ENCODE peak calls at places on chromosomes 6 and 20, in ten cellular contexts. C is astrocyte of the spinal cord; Q is fibroblast of mammary gland; U is adrenal gland; S is dorsolateral prefrontal cortex; V is AG10803; L is GM12865; E is sigmoid colon; R is A549; P is CD8-positive, alpha-beta T cell. A is an unnamed sample.

GRCh38 chr6:169824848-169825557 is 73.6 kb downstream of the ERMARD start:
- DNase-seq in C (no peak), S (no peak), L (no peak), V (no peak), Q (no peak), E (no peak), U (peak), P (no peak), R (no peak), A (no peak)

GRCh38 chr20:25507385-25508082 is 77.8 kb downstream of the NINL start:
- DNase-seq in U (no peak), P (no peak), V (no peak), L (no peak), C (no peak), R (no peak), E (no peak), Q (no peak), S (no peak), A (no peak)

GRCh38 chr20:8309638-8310037 is 177.6 kb downstream of the PLCB1 start:
- DNase-seq in S (peak), L (peak), P (no peak), C (peak), Q (no peak), R (no peak), U (no peak), V (peak), E (no peak), A (no peak)

GRCh38 chr20:23063573-23063972 is 14.1 kb upstream of the THBD start:
- DNase-seq in V (no peak), R (no peak), E (no peak), L (no peak), U (no peak), P (no peak), S (no peak), C (no peak), Q (no peak), A (no peak)

GRCh38 chr20:58708246-58708931 is 15.8 kb downstream of the NPEPL1 start:
- DNase-seq in S (no peak), U (no peak), V (no peak), Q (no peak), C (no peak), P (no peak), R (no peak), E (peak), L (no peak), A (no peak)

GRCh38 chr6:72446427-72446826 is 175.4 kb upstream of the KCNQ5 start:
- DNase-seq in R (no peak), Q (no peak), E (no peak), U (no peak), P (no peak), L (no peak), V (no peak), C (peak), S (no peak), A (no peak)

GRCh38 chr6:134678436-134678889 is 271.4 kb downstream of the ALDH8A1 start:
- DNase-seq in R (peak), P (no peak), Q (peak), L (no peak), V (no peak), S (peak), E (no peak), U (peak), C (peak), A (peak)

GRCh38 chr6:27237089-27237723 is 10.3 kb upstream of the PRSS16 start:
- DNase-seq in P (no peak), U (no peak), C (peak), S (no peak), Q (peak), E (no peak), V (peak), L (peak), R (peak), A (peak)

GRCh38 chr6:52125139-52125538 is 37.7 kb upstream of the PKHD1 start:
- DNase-seq in U (no peak), Q (no peak), S (no peak), V (no peak), L (no peak), E (no peak), R (no peak), C (no peak), P (no peak), A (no peak)

GRCh38 chr20:62642666-62643520 is 590 bp downstream of the SLCO4A1 start:
- DNase-seq in P (no peak), U (no peak), E (no peak), S (peak), R (peak), V (no peak), Q (peak), C (no peak), L (peak), A (no peak)

GRCh38 chr6:85866373-85866740 is 223.7 kb upstream of the SYNCRIP start:
- DNase-seq in V (peak), R (no peak), Q (peak), P (no peak), E (no peak), U (no peak), S (no peak), C (no peak), L (no peak), A (no peak)

GRCh38 chr6:7448232-7448631 is 58.6 kb downstream of the RIOK1 start:
- DNase-seq in U (no peak), L (no peak), V (no peak), C (no peak), E (no peak), S (no peak), Q (no peak), R (no peak), P (no peak), A (no peak)

GRCh38 chr20:17650816-17651760 is 31.0 kb downstream of the RRBP1 start:
- DNase-seq in V (peak), C (no peak), R (no peak), E (peak), Q (peak), L (no peak), P (no peak), S (no peak), U (no peak), A (no peak)

GRCh38 chr6:125149256-125150144 is 4.1 kb upstream of the TPD52L1 start:
- DNase-seq in P (no peak), E (no peak), S (no peak), R (no peak), Q (peak), L (no peak), C (peak), V (no peak), U (no peak), A (no peak)

GRCh38 chr6:74651948-74652347 is 553.9 kb downstream of the COL12A1 start:
- DNase-seq in P (no peak), L (no peak), E (no peak), C (no peak), U (no peak), Q (peak), R (no peak), S (no peak), V (peak), A (no peak)

GRCh38 chr6:9583946-9584345 is 830.9 kb downstream of the TFAP2A start:
- DNase-seq in U (no peak), C (no peak), V (no peak), S (no peak), P (no peak), Q (no peak), E (no peak), L (no peak), R (no peak), A (no peak)

GRCh38 chr6:37134622-37135191 is 35.2 kb upstream of the PIM1 start:
- DNase-seq in S (no peak), V (peak), Q (peak), E (peak), P (no peak), U (peak), L (no peak), R (peak), C (peak), A (peak)

GRCh38 chr20:31607640-31608255 is 2.7 kb downstream of the ID1 start:
- DNase-seq in U (no peak), V (no peak), C (peak), E (no peak), R (no peak), P (no peak), L (no peak), S (no peak), Q (peak), A (no peak)

GRCh38 chr6:159062564-159062945 is 17.8 kb upstream of the TAGAP start:
- DNase-seq in L (peak), V (no peak), S (no peak), E (no peak), P (no peak), R (no peak), U (no peak), Q (no peak), C (no peak), A (no peak)

GRCh38 chr20:63957690-63958441 is 1.6 kb upstream of the UCKL1 start:
- DNase-seq in P (no peak), C (no peak), L (peak), V (no peak), E (no peak), S (no peak), Q (peak), U (no peak), R (peak), A (no peak)

GRCh38 chr20:63956664-63957003 is 418 bp upstream of the UCKL1 start:
- DNase-seq in L (no peak), V (no peak), E (no peak), S (no peak), P (no peak), Q (no peak), R (no peak), U (no peak), C (no peak), A (no peak)

GRCh38 chr20:63955281-63955845 is 853 bp downstream of the UCKL1 start:
- DNase-seq in S (no peak), E (no peak), C (peak), P (no peak), V (peak), Q (no peak), L (peak), U (no peak), R (peak), A (no peak)

GRCh38 chr20:63957004-63957689 is 931 bp upstream of the UCKL1 start:
- DNase-seq in U (peak), P (no peak), C (peak), Q (peak), E (peak), V (peak), S (no peak), R (peak), L (peak), A (peak)

DNA sequence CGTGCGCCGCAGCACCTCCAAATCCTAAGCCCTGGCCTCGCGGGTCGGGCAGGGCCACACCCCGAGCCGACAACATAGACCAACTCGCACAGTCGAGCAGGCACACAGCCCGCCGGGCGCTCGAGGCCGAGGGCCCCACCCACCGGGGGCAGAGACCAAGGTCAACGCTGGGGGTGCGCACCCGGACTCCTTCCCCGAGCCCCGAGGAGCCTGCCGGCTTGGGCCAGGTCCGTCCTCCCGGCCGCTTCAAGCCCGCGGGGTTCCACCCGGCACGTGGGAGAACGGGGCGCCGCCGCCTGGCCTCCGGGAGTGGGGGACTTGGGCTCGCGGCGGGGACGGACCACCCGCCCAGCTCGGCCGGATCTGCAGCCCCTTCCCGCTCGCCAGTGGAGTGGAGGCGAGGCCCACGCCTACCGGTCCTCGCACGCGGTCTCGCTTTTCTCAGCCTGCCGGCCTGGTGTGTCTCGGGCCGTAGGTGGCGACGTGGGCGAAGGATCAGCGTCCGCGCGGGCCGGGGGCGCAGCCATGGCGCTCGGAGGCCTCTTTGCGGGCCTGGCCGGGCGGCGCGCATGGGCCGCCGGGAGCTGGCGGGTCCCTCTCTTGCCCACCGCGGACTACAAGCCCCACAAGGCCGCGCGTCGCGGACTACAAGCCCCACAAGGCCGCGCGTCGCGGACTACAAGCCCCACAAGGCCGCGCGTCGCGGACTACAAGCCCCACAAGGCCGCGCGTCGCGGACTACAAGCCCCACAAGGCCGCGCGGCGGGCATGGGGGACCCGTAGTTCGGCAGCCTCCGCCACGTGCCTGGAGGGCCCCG is at the start of gene UCKL1:
- DNase-seq in E (peak), S (peak), L (peak), R (peak), C (peak), V (peak), P (peak), Q (peak), U (peak), A (peak)
- TF ChIP-seq CTCF in E (no peak), S (no peak), L (no peak), R (no peak), C (no peak), V (no peak), P (no peak), Q (no peak), U (no peak), A (no peak)

DNA sequence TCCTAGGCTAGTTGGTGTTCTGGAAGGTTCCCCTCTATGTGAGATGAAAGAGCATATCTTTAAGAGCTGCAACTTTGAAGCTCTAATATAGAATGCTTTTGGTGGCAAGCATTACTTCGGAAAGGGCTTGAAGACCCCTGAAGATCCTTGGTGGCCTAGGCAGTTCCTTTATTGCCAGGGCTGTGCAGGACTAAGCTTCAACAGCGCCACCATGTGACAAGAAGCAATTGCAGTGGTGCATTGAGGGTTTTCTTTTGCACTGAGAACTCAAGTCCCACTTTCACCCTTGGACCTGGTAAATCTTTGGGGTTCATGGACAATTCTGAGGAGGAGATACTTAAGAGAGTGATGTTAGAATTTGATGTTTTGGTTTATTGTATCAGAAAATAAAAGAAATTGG is 237.4 kb upstream of the GMDS start:
- DNase-seq in P (no peak), L (no peak), Q (no peak), E (no peak), U (no peak), S (no peak), V (no peak), R (peak), C (no peak), A (no peak)
- TF ChIP-seq CTCF in P (no peak), L (no peak), Q (peak), E (no peak), U (no peak), S (no peak), V (no peak), R (no peak), C (peak), A (peak)

DNA sequence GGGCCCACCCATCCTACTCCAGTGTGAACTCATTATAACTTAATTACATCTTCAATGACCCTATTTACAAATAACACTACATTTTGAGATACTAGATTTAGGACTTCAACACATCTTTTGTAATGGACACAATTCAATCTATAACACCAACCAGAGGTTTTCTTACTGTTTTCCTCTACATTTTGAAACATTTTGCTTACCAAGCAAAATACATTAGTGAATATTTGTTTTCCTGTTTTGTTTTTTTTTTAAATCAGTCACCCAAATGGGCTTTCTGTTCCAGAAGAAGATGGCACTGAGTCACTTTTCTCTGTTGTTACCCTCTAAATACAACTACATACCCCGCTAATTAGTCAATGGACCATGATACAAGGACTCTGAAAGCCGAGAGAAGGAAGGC is 104.7 kb upstream of the PRND start:
- DNase-seq in P (no peak), E (no peak), V (no peak), L (no peak), U (no peak), C (no peak), R (no peak), Q (no peak), S (no peak), A (no peak)
- TF ChIP-seq CTCF in P (no peak), E (no peak), V (no peak), L (no peak), U (no peak), C (no peak), R (no peak), Q (no peak), S (no peak), A (no peak)

GRCh38 chr6:116118608-116119007 is 7.3 kb downstream of the COL10A1 start:
- DNase-seq in L (no peak), Q (peak), C (peak), R (no peak), V (peak), U (no peak), S (no peak), E (no peak), P (no peak), A (no peak)

GRCh38 chr6:116120430-116120829 is 5.5 kb downstream of the COL10A1 start:
- DNase-seq in S (no peak), V (no peak), C (no peak), P (no peak), E (no peak), L (no peak), R (no peak), U (no peak), Q (no peak), A (no peak)

GRCh38 chr6:116111552-116112528 is 11.2 kb downstream of the NT5DC1 start:
- DNase-seq in V (peak), P (no peak), Q (peak), S (no peak), C (peak), E (no peak), L (peak), R (peak), U (no peak), A (no peak)

GRCh38 chr6:116113386-116113785 is 12.5 kb downstream of the COL10A1 start:
- DNase-seq in P (no peak), Q (no peak), U (no peak), C (no peak), L (no peak), V (no peak), R (no peak), E (no peak), S (no peak), A (no peak)

DNA sequence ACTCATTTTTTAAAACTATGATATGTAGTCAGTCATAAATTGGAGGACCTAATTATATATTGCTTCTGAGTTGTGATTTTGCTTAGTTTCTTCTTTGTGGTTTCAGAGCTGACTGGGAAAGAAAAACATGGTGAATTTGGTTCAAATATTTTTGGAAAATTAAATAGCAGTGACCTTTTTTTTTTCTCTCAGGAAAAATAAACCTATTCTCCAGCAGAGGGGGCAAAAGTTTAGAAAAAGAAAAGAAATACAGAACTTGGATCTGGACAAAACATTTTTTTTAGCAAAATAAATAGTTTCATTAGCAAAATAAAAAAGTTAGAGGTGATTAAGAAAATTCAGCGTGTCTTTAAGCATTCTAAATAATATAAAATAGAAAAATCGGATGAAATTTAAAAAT is 10.2 kb downstream of the COL10A1 start:
- DNase-seq in Q (peak), V (peak), C (peak), E (no peak), P (no peak), S (no peak), L (no peak), R (no peak), U (no peak), A (no peak)
- TF ChIP-seq CTCF in Q (peak), V (peak), C (peak), E (peak), P (no peak), S (peak), L (no peak), R (peak), U (peak), A (no peak)

A was measured in HFF-Myc.